ENCODE peak calls at places on chromosome 10, in seven cellular contexts. R is CD8-positive, alpha-beta memory T cell; B is HL-60; I is mammary epithelial cell; L is left ventricle myocardium inferior; G is caudate nucleus; M is H9. P is an unnamed sample.

GRCh38 chr10:17479822-17480221 is 25.4 kb upstream of the ST8SIA6 start:
- DNase-seq in R (no peak), B (no peak), I (no peak), L (no peak), G (no peak), M (no peak), P (no peak)

GRCh38 chr10:80122110-80122710 is 10.3 kb upstream of the PLAC9 start:
- DNase-seq in R (no peak), B (no peak), I (peak), L (no peak), G (no peak), M (no peak), P (no peak)

GRCh38 chr10:7797582-7797981 is 9.6 kb downstream of the ATP5F1C start:
- DNase-seq in R (no peak), B (no peak), I (peak), L (peak), G (no peak), M (no peak), P (no peak)

GRCh38 chr10:17665742-17666141 is 21.8 kb downstream of the STAM start:
- DNase-seq in R (no peak), B (no peak), I (peak), L (no peak), G (no peak), M (no peak), P (no peak)

GRCh38 chr10:91316486-91316885 is 93.7 kb upstream of the HECTD2 start:
- DNase-seq in R (no peak), B (no peak), I (no peak), L (no peak), G (no peak), M (no peak), P (no peak)

GRCh38 chr10:46247181-46247475 is 39.7 kb upstream of the ANTXRL start:
- DNase-seq in R (no peak), B (no peak), I (no peak), L (no peak), G (no peak), M (peak), P (no peak)

GRCh38 chr10:43965918-43966570 is 317.4 kb upstream of the ZNF32 start:
- DNase-seq in R (no peak), B (no peak), I (no peak), L (no peak), G (no peak), M (no peak), P (no peak)

GRCh38 chr10:70328987-70329386 is 45.2 kb upstream of the NPFFR1 start:
- DNase-seq in R (no peak), B (no peak), I (peak), L (no peak), G (no peak), M (no peak), P (no peak)

GRCh38 chr10:33337335-33337854 is 2.9 kb upstream of the NRP1 start:
- DNase-seq in R (no peak), B (no peak), I (no peak), L (peak), G (no peak), M (no peak), P (no peak)

GRCh38 chr10:49441488-49442476 is 45.9 kb upstream of the DRGX start:
- DNase-seq in R (no peak), B (no peak), I (no peak), L (no peak), G (no peak), M (no peak), P (no peak)

GRCh38 chr10:32333849-32334248 is 13.1 kb downstream of the EPC1 start:
- DNase-seq in R (no peak), B (no peak), I (no peak), L (no peak), G (no peak), M (no peak), P (no peak)

GRCh38 chr10:91709394-91709798 is 76.5 kb upstream of the PPP1R3C start:
- DNase-seq in R (no peak), B (no peak), I (peak), L (no peak), G (no peak), M (no peak), P (no peak)

GRCh38 chr10:35270100-35270499 is 66.2 kb upstream of the CCNY start:
- DNase-seq in R (no peak), B (no peak), I (no peak), L (no peak), G (no peak), M (no peak), P (no peak)

GRCh38 chr10:122089343-122090015 is 100.5 kb downstream of the TACC2 start:
- DNase-seq in R (no peak), B (no peak), I (peak), L (no peak), G (no peak), M (no peak), P (no peak)

DNA sequence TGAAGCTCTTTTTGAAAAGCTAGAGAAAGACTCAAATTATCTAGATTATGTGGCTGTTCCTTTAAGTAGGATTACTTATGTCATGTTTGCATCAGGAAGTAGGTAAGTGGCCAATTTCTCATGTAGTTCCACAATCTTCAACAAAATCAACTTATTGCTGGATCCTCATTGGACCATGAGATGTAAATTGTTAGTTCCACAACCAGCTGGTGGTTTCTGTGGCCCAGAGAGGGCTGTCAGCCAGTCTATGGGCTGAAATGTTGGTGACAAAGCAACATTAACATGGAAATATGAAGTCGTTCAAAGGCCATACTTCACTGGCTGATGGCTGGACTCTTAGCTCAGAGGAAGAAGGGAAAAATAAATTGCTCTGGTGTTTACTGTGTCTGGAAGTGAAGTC is 157.9 kb downstream of the PLXDC2 start:
- DNase-seq in R (no peak), B (no peak), I (no peak), L (no peak), G (no peak), M (no peak), P (no peak)
- H3K27ac ChIP-seq in R (no peak), B (no peak), I (no peak), L (no peak), G (no peak), M (no peak), P (no peak)

GRCh38 chr10:50992972-50993766 is 81.1 kb upstream of the PRKG1 start:
- DNase-seq in R (no peak), B (no peak), I (no peak), L (peak), G (no peak), M (peak), P (no peak)
- H3K27ac ChIP-seq in R (no peak), B (no peak), I (no peak), L (peak), G (no peak), M (no peak), P (no peak)

DNA sequence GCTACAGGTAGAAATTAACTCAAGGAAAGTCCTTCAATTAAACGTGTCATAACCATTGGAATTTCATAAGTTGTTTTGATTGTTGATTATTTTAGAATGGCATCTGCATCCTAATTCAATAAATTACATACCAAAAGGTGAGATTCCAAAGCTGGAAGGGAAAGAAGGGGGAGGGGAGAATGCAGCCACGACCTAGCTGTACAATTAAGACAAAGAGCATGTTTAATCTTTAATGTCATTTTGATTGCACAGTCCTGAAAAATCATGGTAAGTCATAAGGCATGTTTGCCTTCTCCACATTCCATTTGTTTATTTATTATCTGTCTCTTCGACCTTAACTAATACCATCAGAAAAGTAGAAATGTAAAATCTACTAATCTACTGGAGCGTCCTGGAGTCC is 358.1 kb downstream of the FRMD4A start:
- DNase-seq in R (no peak), B (no peak), I (no peak), L (no peak), G (no peak), M (no peak), P (no peak)
- H3K27ac ChIP-seq in R (no peak), B (no peak), I (no peak), L (no peak), G (no peak), M (no peak), P (no peak)

DNA sequence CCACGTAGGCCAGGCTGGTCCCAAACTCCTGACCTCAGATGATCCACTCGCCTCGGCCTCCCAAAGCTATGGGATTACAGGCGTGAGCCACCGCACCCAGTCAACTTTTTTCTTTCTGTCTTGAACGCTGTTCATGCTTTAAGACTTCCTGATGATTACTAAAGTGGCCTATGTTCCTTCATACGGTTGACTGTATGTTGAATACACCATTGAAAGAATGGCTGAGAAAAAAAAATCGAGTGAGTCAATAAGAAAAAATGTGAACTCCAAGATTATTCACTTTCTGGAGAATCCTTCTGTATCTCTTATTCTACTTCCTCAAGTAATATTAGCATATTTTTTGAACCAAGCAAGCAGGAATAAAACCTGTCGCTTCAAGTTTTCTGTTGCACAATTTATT is 955.0 kb downstream of the GATA3 start:
- DNase-seq in R (no peak), B (no peak), I (no peak), L (no peak), G (no peak), M (no peak), P (no peak)
- H3K27ac ChIP-seq in R (no peak), B (no peak), I (no peak), L (no peak), G (no peak), M (no peak), P (no peak)